ENCODE peak calls at places on chromosome 7, in eight cellular contexts. S is mucosa of descending colon, W is occipital lobe, K is NCI-H345, D is AG04450, Y is nephron progenitor cell, J is ovary, V is aorta. R is an unnamed sample.

GRCh38 chr7:37211097-37211496 is 237.6 kb downstream of the ELMO1 start:
- DNase-seq in S (no peak), W (no peak), K (no peak), D (no peak), Y (no peak), J (peak), V (peak), R (peak)

GRCh38 chr7:266851-267840 is 22.8 kb upstream of the FOXL3 start:
- DNase-seq in S (peak), W (no peak), K (peak), D (no peak), Y (peak), J (no peak), V (peak), R (peak)

GRCh38 chr7:106768324-106768751 is 96.7 kb upstream of the PIK3CG start:
- DNase-seq in S (no peak), W (no peak), K (no peak), D (no peak), Y (no peak), J (no peak), V (no peak), R (no peak)

GRCh38 chr7:55018361-55019328 is at the start of gene EGFR:
- DNase-seq in S (peak), W (peak), K (peak), D (peak), Y (peak), J (peak), V (peak), R (peak)

GRCh38 chr7:46671108-46671769 is 750.2 kb upstream of the IGFBP3 start:
- DNase-seq in S (no peak), W (no peak), K (no peak), D (no peak), Y (no peak), J (no peak), V (no peak), R (no peak)

GRCh38 chr7:76315372-76315771 is 12.9 kb downstream of the HSPB1 start:
- DNase-seq in S (no peak), W (no peak), K (no peak), D (no peak), Y (no peak), J (no peak), V (peak), R (no peak)

GRCh38 chr7:117025891-117026290 is 72.6 kb downstream of the ST7 start:
- DNase-seq in S (no peak), W (no peak), K (no peak), D (no peak), Y (no peak), J (no peak), V (no peak), R (no peak)

GRCh38 chr7:37310322-37311080 is 138.2 kb downstream of the ELMO1 start:
- DNase-seq in S (no peak), W (no peak), K (no peak), D (no peak), Y (no peak), J (no peak), V (no peak), R (no peak)

GRCh38 chr7:21338728-21339164 is 89.1 kb upstream of the SP4 start:
- DNase-seq in S (no peak), W (no peak), K (no peak), D (no peak), Y (no peak), J (no peak), V (no peak), R (no peak)

GRCh38 chr7:131183611-131184119 is 144.0 kb upstream of the MKLN1 start:
- DNase-seq in S (no peak), W (no peak), K (no peak), D (no peak), Y (no peak), J (no peak), V (no peak), R (no peak)

GRCh38 chr7:34430456-34430855 is 227.6 kb upstream of the NPSR1 start:
- DNase-seq in S (no peak), W (no peak), K (no peak), D (no peak), Y (no peak), J (no peak), V (no peak), R (no peak)

GRCh38 chr7:2237109-2237602 is 4.4 kb upstream of the MAD1L1 start:
- DNase-seq in S (no peak), W (peak), K (no peak), D (no peak), Y (no peak), J (no peak), V (no peak), R (peak)

GRCh38 chr7:98077762-98078161 is 28.9 kb upstream of the LMTK2 start:
- DNase-seq in S (no peak), W (no peak), K (no peak), D (no peak), Y (no peak), J (no peak), V (no peak), R (no peak)

GRCh38 chr7:124033093-124033806 is 383 bp upstream of the TMEM229A start:
- DNase-seq in S (peak), W (peak), K (peak), D (no peak), Y (peak), J (peak), V (peak), R (peak)

GRCh38 chr7:37234928-37235327 is 213.7 kb downstream of the ELMO1 start:
- DNase-seq in S (no peak), W (no peak), K (peak), D (no peak), Y (peak), J (no peak), V (no peak), R (no peak)

GRCh38 chr7:71283802-71284201 is 151.9 kb downstream of the GALNT17 start:
- DNase-seq in S (no peak), W (no peak), K (no peak), D (no peak), Y (no peak), J (no peak), V (no peak), R (no peak)

GRCh38 chr7:109076561-109076960 is 506.9 kb downstream of the DNAJB9 start:
- DNase-seq in S (no peak), W (no peak), K (no peak), D (no peak), Y (no peak), J (no peak), V (no peak), R (no peak)

GRCh38 chr7:12385364-12385786 is 18.3 kb downstream of the VWDE start:
- DNase-seq in S (no peak), W (no peak), K (peak), D (no peak), Y (no peak), J (no peak), V (no peak), R (no peak)

GRCh38 chr7:71752171-71752935 is 620.4 kb downstream of the GALNT17 start:
- DNase-seq in S (peak), W (peak), K (no peak), D (no peak), Y (peak), J (no peak), V (peak), R (no peak)

GRCh38 chr7:1055084-1055450 is 10.7 kb downstream of the GPR146 start:
- DNase-seq in S (peak), W (peak), K (peak), D (peak), Y (peak), J (peak), V (no peak), R (peak)

GRCh38 chr7:31444196-31444595 is 69.7 kb upstream of the ITPRID1 start:
- DNase-seq in S (no peak), W (no peak), K (no peak), D (no peak), Y (no peak), J (no peak), V (no peak), R (no peak)

GRCh38 chr7:963236-964078 is 9.0 kb upstream of the ADAP1 start:
- DNase-seq in S (peak), W (no peak), K (peak), D (no peak), Y (no peak), J (peak), V (peak), R (peak)

GRCh38 chr7:107404740-107405537 is 64.9 kb upstream of the GPR22 start:
- DNase-seq in S (no peak), W (no peak), K (no peak), D (no peak), Y (no peak), J (no peak), V (no peak), R (no peak)

GRCh38 chr7:109868215-109868614 is 1222.7 kb upstream of the LRRN3 start:
- DNase-seq in S (no peak), W (no peak), K (peak), D (no peak), Y (no peak), J (no peak), V (no peak), R (no peak)

GRCh38 chr7:137879357-137880158 is 32.8 kb upstream of the DGKI start:
- DNase-seq in S (no peak), W (no peak), K (no peak), D (no peak), Y (peak), J (no peak), V (no peak), R (no peak)

GRCh38 chr7:44647981-44648714 is 41.7 kb downstream of the OGDH start:
- DNase-seq in S (no peak), W (no peak), K (no peak), D (no peak), Y (no peak), J (no peak), V (no peak), R (no peak)

GRCh38 chr7:44347546-44348114 is 22.2 kb upstream of the CAMK2B start:
- DNase-seq in S (no peak), W (no peak), K (no peak), D (no peak), Y (no peak), J (no peak), V (peak), R (no peak)

GRCh38 chr7:19352271-19352670 is 207.1 kb upstream of the FERD3L start:
- DNase-seq in S (no peak), W (no peak), K (no peak), D (peak), Y (no peak), J (no peak), V (no peak), R (no peak)

GRCh38 chr7:4288791-4289190 is 393.3 kb upstream of the FOXK1 start:
- DNase-seq in S (no peak), W (no peak), K (no peak), D (no peak), Y (no peak), J (no peak), V (no peak), R (no peak)

GRCh38 chr7:117971581-117972244 is 98.5 kb upstream of the CTTNBP2 start:
- DNase-seq in S (no peak), W (no peak), K (no peak), D (no peak), Y (no peak), J (no peak), V (no peak), R (no peak)

GRCh38 chr7:1925973-1926907 is 256.2 kb downstream of the ELFN1 start:
- DNase-seq in S (no peak), W (no peak), K (no peak), D (no peak), Y (no peak), J (no peak), V (no peak), R (no peak)

GRCh38 chr7:3176112-3176836 is 124.8 kb upstream of the SDK1 start:
- DNase-seq in S (no peak), W (no peak), K (no peak), D (no peak), Y (no peak), J (peak), V (peak), R (no peak)

GRCh38 chr7:133081605-133082389 is at the start of gene CHCHD3:
- DNase-seq in S (peak), W (peak), K (peak), D (peak), Y (peak), J (peak), V (peak), R (peak)

GRCh38 chr7:1063361-1063760 is 19.0 kb downstream of the GPR146 start:
- DNase-seq in S (no peak), W (no peak), K (no peak), D (no peak), Y (no peak), J (no peak), V (no peak), R (no peak)

GRCh38 chr7:30136339-30136738 is 1.6 kb downstream of the MTURN start:
- DNase-seq in S (no peak), W (no peak), K (peak), D (no peak), Y (peak), J (no peak), V (no peak), R (no peak)

GRCh38 chr7:128703605-128704004 is 31.5 kb downstream of the GARIN1A start:
- DNase-seq in S (no peak), W (no peak), K (no peak), D (no peak), Y (no peak), J (no peak), V (no peak), R (no peak)

GRCh38 chr7:69349291-69349690 is 249.0 kb upstream of the AUTS2 start:
- DNase-seq in S (no peak), W (no peak), K (peak), D (no peak), Y (no peak), J (no peak), V (no peak), R (no peak)

GRCh38 chr7:50119815-50120637 is 27.0 kb upstream of the ZPBP start:
- DNase-seq in S (no peak), W (no peak), K (no peak), D (no peak), Y (peak), J (no peak), V (no peak), R (no peak)

GRCh38 chr7:1028775-1029636 is 15.3 kb upstream of the GPR146 start:
- DNase-seq in S (peak), W (peak), K (peak), D (peak), Y (no peak), J (peak), V (peak), R (peak)

GRCh38 chr7:12323415-12323814 is 80.2 kb downstream of the VWDE start:
- DNase-seq in S (no peak), W (no peak), K (no peak), D (no peak), Y (no peak), J (no peak), V (no peak), R (no peak)